ENCODE peak calls at places on chromosomes 4 and X, in seven cellular contexts. V is mesenchymal stem cell, W is neuronal stem cell, A is left ventricle myocardium inferior, U is H9, G is right lobe of liver, T is HCT116. B is an unnamed sample. For H3K4me1, the result is how much of the 10 kb centered on the place peaks cover.

GRCh38 chr4:83320548-83320947 is 14.1 kb downstream of the HPSE start:
- DNase-seq in T (no peak), G (peak), A (peak), W (no peak), V (peak), U (no peak), B (no peak)

GRCh38 chrX:46446727-46447378 is 98.4 kb downstream of the ZNF674 start:
- DNase-seq in U (peak), A (peak), G (peak), W (peak), V (peak), T (peak), B (peak)

GRCh38 chrX:13008189-13008533 is 33.3 kb downstream of the TMSB4X start:
- DNase-seq in U (no peak), W (no peak), T (no peak), V (peak), A (no peak), G (no peak), B (no peak)

GRCh38 chr4:76198411-76199237 is 15.0 kb downstream of the SCARB2 start:
- DNase-seq in G (no peak), W (no peak), V (peak), T (no peak), U (no peak), A (peak), B (peak)

GRCh38 chrX:13778916-13779315 is 38.0 kb downstream of the GPM6B start:
- DNase-seq in U (no peak), W (no peak), G (no peak), T (no peak), A (no peak), V (no peak), B (no peak)

GRCh38 chrX:7987160-7987992 is 60.2 kb upstream of the PNPLA4 start:
- DNase-seq in U (no peak), T (no peak), G (no peak), W (no peak), V (peak), A (no peak), B (no peak)

GRCh38 chrX:115560211-115560977 is 580 bp upstream of the PLS3 start:
- DNase-seq in A (no peak), G (peak), V (peak), W (no peak), U (no peak), T (peak), B (no peak)

GRCh38 chrX:138754861-138755260 is 43.3 kb upstream of the FGF13 start:
- DNase-seq in G (no peak), V (no peak), U (no peak), W (no peak), A (no peak), T (no peak), B (no peak)

GRCh38 chrX:150570512-150570911 is 2.1 kb downstream of the MTM1 start:
- DNase-seq in W (no peak), T (no peak), V (peak), A (no peak), G (no peak), U (no peak), B (no peak)

GRCh38 chr4:82560853-82561744 is 689 bp downstream of the TMEM150C start:
- DNase-seq in A (no peak), V (no peak), W (no peak), T (no peak), G (peak), U (peak), B (peak)

GRCh38 chrX:55742649-55743048 is 25.1 kb downstream of the RRAGB start:
- DNase-seq in T (no peak), V (no peak), A (no peak), W (no peak), U (no peak), G (no peak), B (no peak)

GRCh38 chr4:8641256-8641655 is 48.7 kb downstream of the CPZ start:
- DNase-seq in V (no peak), W (no peak), G (no peak), T (no peak), A (peak), U (no peak), B (no peak)

GRCh38 chr4:158787718-158788441 is 19.1 kb downstream of the FNIP2 start:
- DNase-seq in W (no peak), V (no peak), T (no peak), U (no peak), G (no peak), A (no peak), B (no peak)
- H3K4me1 ChIP-seq in W (under half), V (under half), T (under half), U (under half), G (under half), A (half or more), B (under half)

GRCh38 chrX:66008403-66008970 is 31.4 kb downstream of the VSIG4 start:
- DNase-seq in T (no peak), W (no peak), G (no peak), A (no peak), U (no peak), V (no peak), B (no peak)

GRCh38 chrX:66005832-66006449 is 33.9 kb downstream of the VSIG4 start:
- DNase-seq in W (no peak), U (no peak), G (no peak), T (no peak), V (no peak), A (no peak), B (no peak)

GRCh38 chrX:66002832-66003680 is 36.8 kb downstream of the VSIG4 start:
- DNase-seq in G (no peak), V (no peak), T (no peak), U (no peak), W (no peak), A (no peak), B (no peak)

GRCh38 chrX:66007851-66008250 is 32.0 kb downstream of the VSIG4 start:
- DNase-seq in W (no peak), V (no peak), A (no peak), U (no peak), T (no peak), G (no peak), B (no peak)

GRCh38 chrX:66004928-66005831 is 34.7 kb downstream of the VSIG4 start:
- DNase-seq in W (no peak), G (no peak), T (no peak), A (no peak), U (no peak), V (no peak), B (no peak)
- H3K4me1 ChIP-seq in W (under half), G (under half), T (under half), A (under half), U (under half), V (under half), B (under half)

GRCh38 chr4:73702796-73703287 is 37.5 kb upstream of the CXCL8 start:
- DNase-seq in G (no peak), A (no peak), U (no peak), W (no peak), V (no peak), T (no peak), B (no peak)
- H3K4me1 ChIP-seq in G (under half), A (under half), U (under half), W (under half), V (under half), T (under half), B (under half)

GRCh38 chr4:108029731-108030130 is 40.0 kb downstream of the HADH start:
- DNase-seq in T (no peak), G (no peak), V (peak), U (no peak), W (no peak), A (no peak), B (no peak)
- H3K4me1 ChIP-seq in T (under half), G (under half), V (under half), U (under half), W (under half), A (under half), B (under half)

DNA sequence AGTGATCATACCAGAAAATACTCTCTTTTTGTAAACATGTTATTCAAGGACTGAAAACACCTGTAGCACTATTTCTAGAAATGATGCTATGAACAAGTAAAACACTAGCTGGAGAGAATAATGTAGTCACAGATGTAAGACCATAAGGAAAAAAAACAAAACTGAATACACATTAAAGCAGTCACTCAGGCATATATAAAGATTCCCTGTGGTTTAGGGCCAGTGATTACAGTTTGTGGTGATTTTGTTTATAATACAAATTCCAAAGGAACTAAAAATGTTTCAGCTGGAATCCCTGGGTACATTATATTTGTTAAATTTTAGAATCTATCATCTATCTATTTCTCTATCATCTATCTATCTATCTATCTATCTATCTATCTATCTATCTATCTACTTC is 777.8 kb upstream of the FRG1 start:
- DNase-seq in W (no peak), T (no peak), A (no peak), G (no peak), V (peak), U (no peak), B (no peak)
- H3K4me1 ChIP-seq in W (under half), T (under half), A (under half), G (under half), V (under half), U (under half), B (under half)

GRCh38 chrX:15911729-15912550 is 57.3 kb upstream of the AP1S2 start:
- DNase-seq in U (no peak), W (no peak), T (no peak), A (no peak), G (no peak), V (no peak), B (no peak)

GRCh38 chrX:15915959-15916703 is 61.5 kb upstream of the AP1S2 start:
- DNase-seq in U (no peak), V (no peak), T (no peak), A (no peak), G (no peak), W (no peak), B (no peak)

GRCh38 chrX:15914486-15914885 is 59.9 kb upstream of the AP1S2 start:
- DNase-seq in T (no peak), U (no peak), A (no peak), G (no peak), W (no peak), V (no peak), B (no peak)

GRCh38 chrX:15916704-15917084 is 62.1 kb upstream of the AP1S2 start:
- DNase-seq in W (no peak), V (no peak), G (no peak), U (no peak), T (no peak), A (no peak), B (no peak)

DNA sequence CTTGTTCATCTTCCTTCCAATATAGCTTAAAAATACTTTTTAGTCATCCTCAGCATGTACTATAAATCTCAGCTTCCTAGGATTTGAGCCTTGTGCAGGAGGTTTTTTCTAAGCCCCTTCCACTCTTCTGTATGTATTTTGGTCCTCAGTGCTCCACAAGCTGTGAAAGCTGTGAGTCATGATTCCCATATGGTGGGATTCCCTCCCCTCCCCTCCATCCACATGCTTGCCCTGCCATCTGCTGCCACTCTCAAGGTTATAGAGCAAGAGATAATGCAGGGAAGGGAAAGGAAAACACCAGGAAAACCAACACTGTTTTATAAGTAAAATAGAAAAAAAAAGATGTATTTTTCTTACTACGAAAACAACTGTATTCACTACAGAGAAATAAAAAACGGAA is 58.5 kb upstream of the AP1S2 start:
- DNase-seq in T (no peak), U (no peak), V (no peak), G (no peak), W (no peak), A (no peak), B (peak)
- H3K4me1 ChIP-seq in T (under half), U (under half), V (under half), G (under half), W (under half), A (under half), B (under half)

GRCh38 chr4:119100640-119101039 is 35.0 kb upstream of the MYOZ2 start:
- DNase-seq in U (no peak), W (no peak), G (no peak), T (no peak), A (no peak), V (peak), B (no peak)
- H3K4me1 ChIP-seq in U (under half), W (under half), G (under half), T (under half), A (half or more), V (under half), B (under half)